ENCODE peak calls at places on chromosomes 5 and 9, in ten cellular contexts. A, V, H, B, C, R, T, E, F and I are unnamed samples.

GRCh38 chr9:69996947-69997346 is 46.7 kb upstream of the MAMDC2 start:
- DNase-seq in E (no peak), T (no peak), H (no peak), A (no peak), C (no peak), B (no peak), F (no peak), V (no peak), R (no peak), I (no peak)

GRCh38 chr9:114404531-114404930 is 16.7 kb upstream of the AKNA start:
- DNase-seq in B (no peak), C (no peak), T (no peak), A (no peak), H (no peak), V (no peak), R (no peak), E (no peak), F (no peak), I (no peak)

GRCh38 chr5:40106847-40107246 is 572.9 kb upstream of the PTGER4 start:
- DNase-seq in R (no peak), V (no peak), E (no peak), C (no peak), H (no peak), A (no peak), F (no peak), B (no peak), T (no peak), I (no peak)

GRCh38 chr5:98205691-98206461 is 567.6 kb upstream of the RGMB start:
- DNase-seq in B (no peak), E (no peak), F (peak; percentile 11), C (peak; percentile 1), T (no peak), R (no peak), A (peak; percentile 71), V (no peak), H (no peak), I (peak; percentile 36)

GRCh38 chr5:55316842-55317241 is 9.1 kb downstream of the MTREX start:
- DNase-seq in C (no peak), E (no peak), B (no peak), R (no peak), T (no peak), V (no peak), F (no peak), A (no peak), H (no peak), I (no peak)

GRCh38 chr9:20903214-20903613 is 128.2 kb downstream of the HACD4 start:
- DNase-seq in A (no peak), E (no peak), B (no peak), H (no peak), R (no peak), V (no peak), T (no peak), C (no peak), F (no peak), I (no peak)

GRCh38 chr9:99023831-99024230 is 80.1 kb downstream of the COL15A1 start:
- DNase-seq in E (no peak), B (no peak), V (no peak), A (no peak), T (peak; percentile 71), C (peak; percentile 67), F (peak; percentile 43), R (no peak), H (no peak), I (peak; percentile 46)

GRCh38 chr9:112380102-112380581 is at the start of gene HSDL2:
- DNase-seq in T (no peak), B (no peak), A (peak; percentile 34), V (no peak), C (no peak), R (peak; percentile 3), E (peak; percentile 33), H (no peak), F (peak; percentile 38), I (peak; percentile 48)

GRCh38 chr5:3350781-3351180 is 244.9 kb upstream of the IRX1 start:
- DNase-seq in F (no peak), T (no peak), V (no peak), E (no peak), B (no peak), R (no peak), A (no peak), C (no peak), H (no peak), I (no peak)

GRCh38 chr5:95861221-95861857 is 38.8 kb upstream of the GLRX start:
- DNase-seq in T (peak; percentile 73), E (no peak), V (no peak), C (no peak), R (no peak), F (peak; percentile 99), B (no peak), A (no peak), H (no peak), I (peak; percentile 98)

GRCh38 chr5:107402881-107403280 is 267.9 kb downstream of the EFNA5 start:
- DNase-seq in F (no peak), C (no peak), H (no peak), V (no peak), A (no peak), E (no peak), R (no peak), B (no peak), T (peak; percentile 24), I (no peak)

GRCh38 chr5:53782620-53783019 is 222.2 kb downstream of the NDUFS4 start:
- DNase-seq in B (no peak), H (no peak), F (no peak), T (peak; percentile 3), R (no peak), A (no peak), V (no peak), C (no peak), E (no peak), I (no peak)

GRCh38 chr9:121784706-121785426 is 133.4 kb downstream of the DAB2IP start:
- DNase-seq in T (no peak), E (no peak), C (no peak), A (no peak), B (no peak), H (no peak), F (no peak), R (no peak), V (no peak), I (no peak)

GRCh38 chr5:14580037-14581034 is 1.3 kb upstream of the OTULINL start:
- DNase-seq in V (no peak), B (no peak), T (peak; percentile 32), A (no peak), C (no peak), R (no peak), H (no peak), F (peak; percentile 56), E (no peak), I (peak; percentile 17)

GRCh38 chr5:33482335-33482734 is 41.6 kb downstream of the TARS1 start:
- DNase-seq in R (no peak), F (no peak), V (no peak), H (no peak), T (no peak), C (no peak), E (no peak), A (no peak), B (no peak), I (no peak)

GRCh38 chr5:74149395-74149794 is 491.1 kb downstream of the ENC1 start:
- DNase-seq in V (no peak), C (no peak), F (peak; percentile 88), A (no peak), R (no peak), B (no peak), T (no peak), E (no peak), H (no peak), I (peak; percentile 96)